ENCODE peak calls at places on chromosomes 1 and 21, in eight cellular contexts. V is mesothelial cell of epicardium, L is NCI-H460, S is ureter, I is A172, R is DMS153, C is progenitor cell of endocrine pancreas, O is A673. T is an unnamed sample.

GRCh38 chr21:37166733-37167132 is 93.7 kb downstream of the TTC3 start:
- DNase-seq in O (no peak), V (no peak), L (peak), C (no peak), R (no peak), S (no peak), I (peak), T (peak)

GRCh38 chr1:149849947-149850360 is 49.4 kb upstream of the BOLA1 start:
- DNase-seq in V (no peak), C (no peak), L (no peak), O (peak), S (peak), I (no peak), R (no peak), T (peak)

GRCh38 chr1:12244078-12244477 is 14.2 kb downstream of the VPS13D start:
- DNase-seq in V (no peak), I (no peak), S (no peak), R (no peak), L (no peak), C (no peak), O (peak), T (no peak)

GRCh38 chr1:78833491-78833890 is 173.0 kb downstream of the ADGRL4 start:
- DNase-seq in O (peak), I (peak), R (peak), C (no peak), V (no peak), S (no peak), L (peak), T (no peak)

GRCh38 chr1:115319706-115320105 is 18.3 kb downstream of the NGF start:
- DNase-seq in V (no peak), I (no peak), O (no peak), L (no peak), C (no peak), R (no peak), S (no peak), T (no peak)

GRCh38 chr1:164648211-164649080 is 89.5 kb downstream of the PBX1 start:
- DNase-seq in L (no peak), C (no peak), V (no peak), R (no peak), O (no peak), S (no peak), I (peak), T (no peak)

GRCh38 chr1:201385299-201385891 is 7.9 kb upstream of the TNNT2 start:
- DNase-seq in V (no peak), R (peak), O (peak), S (peak), L (peak), C (peak), I (peak), T (peak)

GRCh38 chr1:107762751-107763390 is 202.1 kb downstream of the VAV3 start:
- DNase-seq in V (no peak), I (no peak), C (no peak), S (no peak), O (no peak), R (no peak), L (no peak), T (no peak)

GRCh38 chr1:46481961-46482360 is 7.7 kb upstream of the DMBX1 start:
- DNase-seq in L (no peak), I (no peak), C (no peak), R (no peak), O (no peak), S (no peak), V (no peak), T (no peak)